ENCODE peak calls at places on chromosome 20, in five cellular contexts. C is sigmoid colon, I is transverse colon, O is HCT116, A is endothelial cell of umbilical vein. W is an unnamed sample.

GRCh38 chr20:39289316-39289715 is 327.2 kb downstream of the DHX35 start:
- DNase-seq in A (no peak), O (no peak), I (no peak), C (no peak), W (no peak)

GRCh38 chr20:64211874-64212658 is 43.5 kb upstream of the PCMTD2 start:
- DNase-seq in C (no peak), I (no peak), A (no peak), O (no peak), W (no peak)

GRCh38 chr20:36836591-36837329 is 39.2 kb upstream of the TLDC2 start:
- DNase-seq in O (peak), C (peak), I (peak), A (peak), W (no peak)

GRCh38 chr20:48098099-48098498 is 312.8 kb upstream of the SULF2 start:
- DNase-seq in A (no peak), I (no peak), O (peak), C (no peak), W (no peak)

GRCh38 chr20:41202426-41202825 is 65.1 kb downstream of the PLCG1 start:
- DNase-seq in I (no peak), A (no peak), C (no peak), O (no peak), W (no peak)

GRCh38 chr20:13671500-13672288 is 33.0 kb upstream of the TASP1 start:
- DNase-seq in I (no peak), A (no peak), C (no peak), O (no peak), W (no peak)

GRCh38 chr20:59783020-59784010 is 150.1 kb downstream of the SYCP2 start:
- DNase-seq in A (peak), O (peak), I (peak), C (no peak), W (peak)

GRCh38 chr20:45402946-45403345 is 5.1 kb upstream of the DBNDD2 start:
- DNase-seq in I (no peak), C (no peak), O (no peak), A (no peak), W (no peak)

GRCh38 chr20:36784900-36785299 is 11.3 kb upstream of the DSN1 start:
- DNase-seq in I (no peak), A (no peak), O (no peak), C (peak), W (no peak)

GRCh38 chr20:34246126-34246626 is 5.0 kb downstream of the ASIP start:
- DNase-seq in C (no peak), A (no peak), O (no peak), I (no peak), W (no peak)

GRCh38 chr20:37479925-37480691 is 40.9 kb upstream of the NNAT start:
- DNase-seq in I (no peak), O (no peak), A (no peak), C (no peak), W (no peak)

GRCh38 chr20:21344216-21344615 is 41.1 kb downstream of the XRN2 start:
- DNase-seq in O (no peak), C (no peak), I (no peak), A (no peak), W (no peak)

GRCh38 chr20:62254021-62254724 is 15.9 kb downstream of the OSBPL2 start:
- DNase-seq in A (no peak), C (no peak), O (no peak), I (no peak), W (no peak)

DNA sequence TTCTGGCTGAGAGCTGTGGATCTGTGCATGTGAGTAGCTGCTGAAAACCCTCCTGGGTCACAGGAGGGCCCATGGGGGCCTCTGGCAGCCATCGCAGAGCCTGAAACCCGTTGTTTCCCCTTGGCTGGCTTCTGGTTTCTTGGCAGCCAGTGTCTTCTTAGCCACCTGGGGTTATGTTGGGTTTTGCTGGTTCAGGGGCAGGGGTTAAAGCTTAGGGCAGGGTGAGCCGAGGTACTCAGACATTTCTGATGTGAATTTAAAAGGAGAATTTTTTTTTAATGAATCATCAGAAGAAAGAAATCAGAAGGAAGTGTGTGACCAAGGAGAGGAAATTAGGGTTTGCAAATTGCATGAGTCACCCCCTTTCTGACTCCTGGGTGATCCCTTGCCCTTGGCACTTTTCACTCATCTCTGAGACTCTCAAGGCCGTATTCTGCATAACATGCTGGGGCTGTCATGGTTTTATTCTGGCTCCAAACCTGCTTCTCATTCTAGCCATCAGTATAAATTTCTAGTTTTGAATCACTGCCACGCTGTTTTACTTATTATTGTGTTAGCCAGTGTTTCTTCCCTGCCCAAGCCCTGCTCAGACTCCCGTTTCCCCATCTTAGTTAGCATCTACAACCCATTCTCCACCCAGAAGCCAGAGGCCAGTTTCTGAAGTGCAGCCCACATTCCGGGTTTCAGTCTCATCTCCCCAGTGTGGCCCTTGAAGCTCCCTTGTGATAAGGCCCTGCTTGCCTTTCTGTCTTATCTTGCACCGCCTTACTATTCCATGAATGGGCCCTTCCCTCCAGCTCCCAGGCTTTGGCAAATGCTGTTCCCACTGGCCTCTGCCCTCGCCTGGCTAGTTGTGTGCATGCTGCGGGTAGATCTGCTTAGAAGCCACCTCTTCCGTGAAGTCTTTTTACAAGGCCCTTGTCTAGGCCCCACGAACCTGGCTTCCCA is 40.9 kb downstream of the TOX2 start:
- DNase-seq in O (peak), I (no peak), C (no peak), A (peak), W (peak)
- TF ChIP-seq POLR2AphosphoS5 in O (peak), I (no peak), C (no peak), A (peak), W (no peak)

GRCh38 chr20:1383621-1384404 is 9.0 kb downstream of the FKBP1A start:
- DNase-seq in A (no peak), I (no peak), O (no peak), C (no peak), W (no peak)
- TF ChIP-seq POLR2AphosphoS5 in A (no peak), I (no peak), O (no peak), C (no peak), W (no peak)

GRCh38 chr20:5504061-5504739 is 187.4 kb upstream of the PROKR2 start:
- DNase-seq in A (peak), I (peak), C (peak), O (no peak), W (peak)
- TF ChIP-seq POLR2AphosphoS5 in A (no peak), I (no peak), C (no peak), O (no peak), W (no peak)

DNA sequence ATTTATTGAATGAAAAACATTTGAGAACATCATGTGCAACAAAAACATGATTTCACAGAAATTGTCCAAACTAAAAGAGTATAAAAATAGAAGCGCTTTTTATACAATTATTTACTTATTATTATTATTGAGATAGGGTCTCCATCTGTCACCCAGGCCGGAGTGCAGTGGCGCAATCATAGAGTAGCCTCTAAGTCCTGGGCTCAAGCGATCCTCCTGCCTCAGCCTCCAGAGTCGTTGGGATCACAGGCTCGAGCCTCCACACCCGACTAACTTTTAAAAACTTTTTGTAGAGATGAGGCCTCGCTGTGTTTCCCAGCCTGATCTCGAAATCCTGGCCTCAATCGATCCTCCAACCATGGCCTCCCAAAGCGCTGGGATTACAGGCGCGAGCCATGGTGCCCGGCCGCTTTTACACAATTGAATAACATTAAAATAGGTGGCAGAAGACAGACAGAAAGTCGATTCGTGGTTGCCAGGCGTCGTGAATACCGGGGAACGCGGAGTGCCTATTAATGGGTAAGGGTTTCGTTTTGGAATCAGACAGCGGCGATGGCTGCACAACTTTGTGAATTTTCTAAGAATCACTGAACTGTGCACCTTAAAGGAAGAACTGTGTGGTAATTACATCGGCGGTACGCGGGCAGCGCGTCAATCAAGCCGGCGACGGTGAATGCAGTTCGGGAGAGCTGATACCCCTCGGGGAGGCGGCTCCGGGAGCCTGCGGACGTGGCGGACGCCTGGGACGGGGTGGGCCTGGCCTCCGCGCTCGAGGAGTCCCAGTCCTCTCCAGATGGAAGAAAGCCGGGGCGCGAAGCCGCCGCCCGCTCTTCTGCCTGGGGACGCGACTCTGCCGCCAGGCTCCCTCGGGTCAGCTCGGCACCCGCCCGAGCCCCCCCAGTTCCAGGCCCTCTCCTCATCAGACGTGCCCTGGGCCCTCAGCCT is 807 bp downstream of the TBC1D20 start:
- DNase-seq in C (peak), O (no peak), I (peak), A (peak), W (no peak)
- TF ChIP-seq POLR2AphosphoS5 in C (no peak), O (no peak), I (no peak), A (no peak), W (no peak)

DNA sequence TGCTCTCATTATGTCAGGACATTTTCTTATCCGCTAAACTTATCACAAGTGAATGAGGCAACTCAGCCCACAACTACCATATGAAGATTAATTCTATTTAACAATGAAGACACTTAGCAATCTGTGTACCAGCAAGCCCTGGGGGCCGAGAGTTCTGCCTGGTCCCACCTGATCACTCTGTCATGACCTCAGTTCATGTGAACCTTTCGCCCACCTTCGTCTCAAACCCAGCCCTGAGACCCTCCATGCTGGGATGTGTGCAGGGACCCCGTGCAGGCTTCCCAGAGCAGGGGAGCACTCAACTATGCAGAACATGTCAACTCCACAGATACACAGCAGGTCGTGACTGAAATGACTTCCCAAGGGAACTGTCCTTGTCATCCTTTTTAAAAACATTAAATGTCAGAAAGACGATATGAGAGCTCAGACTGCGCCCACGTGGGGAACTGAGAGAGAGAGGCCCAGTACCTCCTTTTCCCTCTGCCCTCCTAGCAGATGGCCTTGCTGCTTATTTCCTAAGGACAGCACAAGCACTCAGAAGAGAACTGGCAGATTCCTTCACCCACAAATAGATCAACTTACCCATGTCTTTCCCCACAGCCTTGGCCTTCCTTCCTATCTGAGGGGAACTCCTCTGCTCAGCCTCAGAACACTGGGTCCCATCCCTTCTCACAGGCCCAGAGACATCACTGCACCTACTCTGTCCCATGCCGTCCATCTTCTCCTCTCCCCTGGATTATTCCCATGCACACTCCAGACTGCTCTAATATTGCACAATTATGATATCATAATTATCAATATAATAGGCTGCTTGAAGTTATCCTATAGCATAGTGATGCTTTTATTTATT is 11.5 kb downstream of the ABHD12 start:
- DNase-seq in A (no peak), C (no peak), O (no peak), I (no peak), W (no peak)
- TF ChIP-seq POLR2AphosphoS5 in A (no peak), C (no peak), O (no peak), I (no peak), W (no peak)

DNA sequence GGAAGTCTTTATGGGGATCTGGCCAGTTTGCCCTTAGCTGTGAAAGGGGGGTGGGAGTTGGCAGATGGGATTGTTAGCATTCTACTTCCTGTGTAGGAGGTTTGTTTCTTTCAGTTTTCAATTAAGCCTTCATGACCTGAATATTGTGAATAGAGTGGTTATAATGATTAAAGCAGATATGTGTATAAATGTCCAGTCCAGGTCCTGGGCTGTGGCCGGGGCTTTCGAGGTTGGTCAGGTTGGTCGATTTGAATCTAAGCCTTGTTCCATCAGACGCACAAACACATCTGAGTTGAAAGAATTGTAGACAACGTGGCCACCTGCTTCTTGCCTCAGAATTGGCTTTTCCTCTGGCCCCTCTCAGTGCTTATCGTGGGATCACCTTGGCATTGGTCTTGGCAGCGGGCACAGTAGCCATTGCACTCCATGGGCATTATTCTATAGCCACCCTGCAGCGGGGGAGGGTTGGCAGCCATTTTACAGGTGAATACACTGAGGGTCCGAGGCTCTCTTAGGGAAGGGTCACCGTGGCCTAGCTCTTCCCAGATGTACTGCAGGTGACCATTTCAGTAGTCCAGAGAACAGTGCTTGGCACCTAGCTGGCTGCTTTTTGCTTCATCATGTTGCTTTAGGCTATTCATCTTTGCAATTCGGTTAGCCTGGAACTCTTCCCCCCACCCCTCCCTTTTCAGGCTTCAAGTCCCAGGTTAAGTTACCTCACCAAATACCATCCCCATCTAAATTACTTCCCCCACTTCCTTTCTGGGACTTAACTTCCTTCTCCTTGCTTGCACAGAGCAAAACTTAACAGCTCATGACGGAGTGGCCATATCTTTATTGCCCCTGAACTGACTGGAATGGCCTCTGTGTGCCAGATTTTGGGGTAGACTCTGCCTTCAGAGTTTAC is 1.1 kb downstream of the RNF114 start:
- DNase-seq in A (peak), O (no peak), I (peak), C (peak), W (no peak)
- TF ChIP-seq POLR2AphosphoS5 in A (no peak), O (no peak), I (no peak), C (no peak), W (no peak)

DNA sequence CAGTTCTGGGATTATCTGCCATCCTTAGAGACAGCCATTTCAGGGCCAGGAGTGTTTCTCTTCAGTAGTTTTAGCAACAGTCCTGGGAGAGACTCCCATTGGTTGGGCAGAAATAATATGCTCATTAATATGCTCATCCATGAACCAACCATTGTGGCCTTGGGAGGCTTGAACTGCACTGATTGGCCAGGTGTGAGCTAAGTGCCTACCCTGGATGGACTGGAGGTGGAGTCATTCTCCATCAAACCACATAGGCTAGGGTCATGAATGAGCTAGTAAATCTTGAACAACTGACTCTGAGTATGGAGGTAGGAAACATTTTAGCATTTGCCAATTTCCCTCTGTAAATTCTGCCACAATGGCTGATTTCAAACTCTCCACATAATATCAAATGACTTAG is 70.2 kb upstream of the ZFP64 start:
- DNase-seq in O (no peak), A (no peak), C (no peak), I (no peak), W (no peak)
- TF ChIP-seq POLR2AphosphoS5 in O (no peak), A (no peak), C (no peak), I (no peak), W (no peak)

DNA sequence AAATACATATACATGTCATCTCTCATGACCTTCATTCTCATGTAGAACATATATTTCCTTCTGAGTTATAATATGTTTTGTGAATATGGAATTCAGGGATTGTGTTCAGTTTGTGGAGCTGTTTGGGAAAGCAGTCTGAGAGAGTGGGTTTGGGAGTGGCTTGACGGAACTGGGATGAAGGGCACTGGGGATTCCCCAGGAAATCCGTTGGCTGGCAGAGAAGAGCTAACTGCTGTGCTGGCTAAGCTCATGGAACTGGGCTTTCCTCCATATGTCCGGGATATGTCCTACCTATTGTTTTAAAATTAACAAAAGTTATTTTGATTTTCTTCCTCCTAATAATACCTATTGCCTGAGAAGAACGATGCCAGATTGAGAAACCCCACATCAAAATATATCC is 359.5 kb upstream of the FLRT3 start:
- DNase-seq in A (no peak), C (no peak), O (no peak), I (peak), W (no peak)
- TF ChIP-seq POLR2AphosphoS5 in A (no peak), C (no peak), O (no peak), I (no peak), W (no peak)